ENCODE peak calls at places on chromosomes 6 and 20, in ten cellular contexts. F is suprapubic skin; O is activated B cell treated with CpG ODN at 0.5 μM for 24 hours; G is left colon; M is activated CD4-positive, alpha-beta T cell treated with anti-CD3 and anti-CD28 coated beads, Interleukin-2, amount 50 U/mL, for 24 hours; X is neural crest cell; N is D721Med; A is fibroblast of the aortic adventitia; H is activated CD8-positive, alpha-beta memory T cell treated with anti-CD3 and anti-CD28 coated beads for 1 hour; L is T-helper 22 cell. J is an unnamed sample.
A peak's percentile ranks its signal among the peaks of the same experiment; 100 is the strongest.

GRCh38 chr6:30932665-30933365 is 845 bp upstream of the SFTA2 start:
- DNase-seq in F (no peak), O (no peak), G (no peak), M (no peak), X (no peak), N (no peak), A (no peak), H (no peak), L (no peak), J (no peak)

GRCh38 chr6:56499121-56499520 is 143.6 kb downstream of the DST start:
- DNase-seq in F (no peak), O (no peak), G (no peak), M (no peak), X (no peak), N (no peak), A (peak; percentile 25), H (no peak), L (no peak), J (no peak)

GRCh38 chr20:33291416-33291815 is 8.4 kb downstream of the BPIFB1 start:
- DNase-seq in F (no peak), O (no peak), G (no peak), M (no peak), X (no peak), N (no peak), A (no peak), H (no peak), L (no peak), J (no peak)

GRCh38 chr20:3782597-3782996 is 1.3 kb upstream of the SPEF1 start:
- DNase-seq in F (no peak), O (no peak), G (no peak), M (no peak), X (no peak), N (no peak), A (no peak), H (no peak), L (no peak), J (no peak)

GRCh38 chr6:39420300-39421265 is 98.1 kb upstream of the KCNK16 start:
- DNase-seq in F (no peak), O (no peak), G (peak; percentile 47), M (no peak), X (no peak), N (no peak), A (no peak), H (no peak), L (no peak), J (no peak)

GRCh38 chr6:19851273-19852089 is 14.3 kb downstream of the ID4 start:
- DNase-seq in F (no peak), O (no peak), G (peak; percentile 7), M (no peak), X (peak; percentile 41), N (no peak), A (peak; percentile 89), H (no peak), L (no peak), J (no peak)

GRCh38 chr6:167331565-167331964 is 6.7 kb downstream of the TTLL2 start:
- DNase-seq in F (no peak), O (no peak), G (no peak), M (no peak), X (no peak), N (no peak), A (no peak), H (no peak), L (no peak), J (no peak)

GRCh38 chr20:62321521-62321948 is 18.7 kb downstream of the ADRM1 start:
- DNase-seq in F (no peak), O (no peak), G (no peak), M (no peak), X (no peak), N (no peak), A (no peak), H (no peak), L (no peak), J (no peak)

GRCh38 chr6:133956413-133957049 is 3.5 kb downstream of the TBPL1 start:
- DNase-seq in F (no peak), O (no peak), G (no peak), M (no peak), X (no peak), N (no peak), A (no peak), H (no peak), L (no peak), J (no peak)

GRCh38 chr20:42688576-42688975 is 501.1 kb downstream of the PTPRT start:
- DNase-seq in F (no peak), O (no peak), G (no peak), M (no peak), X (no peak), N (no peak), A (no peak), H (no peak), L (no peak), J (no peak)

GRCh38 chr20:36670665-36671357 is 24.8 kb upstream of the SLA2 start:
- DNase-seq in F (no peak), O (no peak), G (no peak), M (no peak), X (no peak), N (no peak), A (no peak), H (no peak), L (no peak), J (no peak)

GRCh38 chr20:32052792-32053362 is 835 bp downstream of the HCK start:
- DNase-seq in F (peak; percentile 75), O (peak; percentile 65), G (peak; percentile 54), M (no peak), X (no peak), N (no peak), A (no peak), H (no peak), L (no peak), J (no peak)

GRCh38 chr6:82072771-82073170 is 174.8 kb downstream of the IBTK start:
- DNase-seq in F (no peak), O (no peak), G (no peak), M (no peak), X (no peak), N (no peak), A (peak; percentile 22), H (no peak), L (no peak), J (no peak)

GRCh38 chr6:63529498-63529897 is 42.8 kb upstream of the LOC128125822 start:
- DNase-seq in F (no peak), O (no peak), G (no peak), M (no peak), X (no peak), N (no peak), A (peak; percentile 21), H (no peak), L (no peak), J (no peak)

J was measured in T-helper 17 cell.